ENCODE peak calls at places on chromosomes 6 and 20, in six cellular contexts. One of them, this sample, is unnamed.

GRCh38 chr20:48630342-48631075 is 197.3 kb downstream of the PREX1 start:
- DNase-seq in choroid plexus epithelial cell: no peak
- DNase-seq in cardiac muscle cell: no peak
- DNase-seq in lung: no peak
- DNase-seq in stomach: no peak
- DNase-seq in endothelial cell: no peak
- DNase-seq in this sample: no peak

GRCh38 chr20:16712541-16712947 is 17.3 kb upstream of the SNRPB2 start:
- DNase-seq in cardiac muscle cell: no peak
- DNase-seq in endothelial cell: no peak
- DNase-seq in choroid plexus epithelial cell: no peak
- DNase-seq in stomach: no peak
- DNase-seq in lung: no peak
- DNase-seq in this sample: no peak

GRCh38 chr6:21337263-21337662 is 256.3 kb upstream of the SOX4 start:
- DNase-seq in cardiac muscle cell: no peak
- DNase-seq in endothelial cell: no peak
- DNase-seq in choroid plexus epithelial cell: no peak
- DNase-seq in lung: no peak
- DNase-seq in stomach: no peak
- DNase-seq in this sample: no peak

GRCh38 chr6:108363756-108364356 is 69.0 kb downstream of the AFG1L start:
- DNase-seq in choroid plexus epithelial cell: no peak
- DNase-seq in stomach: no peak
- DNase-seq in lung: no peak
- DNase-seq in cardiac muscle cell: no peak
- DNase-seq in endothelial cell: no peak
- DNase-seq in this sample: peak

GRCh38 chr6:139762587-139763031 is 388.2 kb upstream of the CITED2 start:
- DNase-seq in cardiac muscle cell: peak
- DNase-seq in choroid plexus epithelial cell: no peak
- DNase-seq in stomach: no peak
- DNase-seq in lung: no peak
- DNase-seq in endothelial cell: no peak
- DNase-seq in this sample: peak

GRCh38 chr20:52494244-52494643 is 302.7 kb upstream of the ZFP64 start:
- DNase-seq in choroid plexus epithelial cell: peak
- DNase-seq in endothelial cell: no peak
- DNase-seq in stomach: no peak
- DNase-seq in lung: no peak
- DNase-seq in cardiac muscle cell: peak
- DNase-seq in this sample: peak

GRCh38 chr20:36102306-36102705 is 52.2 kb upstream of the EPB41L1 start:
- DNase-seq in lung: no peak
- DNase-seq in choroid plexus epithelial cell: no peak
- DNase-seq in cardiac muscle cell: no peak
- DNase-seq in endothelial cell: no peak
- DNase-seq in stomach: no peak
- DNase-seq in this sample: no peak

GRCh38 chr6:108914235-108915022 is 66.2 kb downstream of the ARMC2 start:
- DNase-seq in cardiac muscle cell: peak
- DNase-seq in endothelial cell: peak
- DNase-seq in stomach: no peak
- DNase-seq in lung: no peak
- DNase-seq in choroid plexus epithelial cell: peak
- DNase-seq in this sample: no peak

GRCh38 chr20:61933481-61933950 is 132.2 kb downstream of the TAF4 start:
- DNase-seq in choroid plexus epithelial cell: no peak
- DNase-seq in lung: no peak
- DNase-seq in stomach: no peak
- DNase-seq in endothelial cell: no peak
- DNase-seq in cardiac muscle cell: no peak
- DNase-seq in this sample: no peak

GRCh38 chr6:12280458-12280857 is 9.7 kb upstream of the EDN1 start:
- DNase-seq in endothelial cell: no peak
- DNase-seq in stomach: no peak
- DNase-seq in cardiac muscle cell: peak
- DNase-seq in choroid plexus epithelial cell: peak
- DNase-seq in lung: no peak
- DNase-seq in this sample: peak

GRCh38 chr6:73041051-73041450 is 184.2 kb downstream of the KHDC1L start:
- DNase-seq in endothelial cell: no peak
- DNase-seq in stomach: no peak
- DNase-seq in choroid plexus epithelial cell: no peak
- DNase-seq in cardiac muscle cell: no peak
- DNase-seq in lung: no peak
- DNase-seq in this sample: no peak

GRCh38 chr6:11931296-11932035 is 80.6 kb upstream of the HIVEP1 start:
- DNase-seq in stomach: no peak
- DNase-seq in endothelial cell: no peak
- DNase-seq in lung: no peak
- DNase-seq in cardiac muscle cell: no peak
- DNase-seq in choroid plexus epithelial cell: no peak
- DNase-seq in this sample: no peak

GRCh38 chr20:62588458-62589149 is 53.7 kb upstream of the SLCO4A1 start:
- DNase-seq in choroid plexus epithelial cell: no peak
- DNase-seq in endothelial cell: no peak
- DNase-seq in stomach: no peak
- DNase-seq in lung: no peak
- DNase-seq in cardiac muscle cell: no peak
- DNase-seq in this sample: no peak

GRCh38 chr20:62377615-62378085 is 9.3 kb upstream of the RPS21 start:
- DNase-seq in endothelial cell: no peak
- DNase-seq in choroid plexus epithelial cell: no peak
- DNase-seq in lung: no peak
- DNase-seq in stomach: peak
- DNase-seq in cardiac muscle cell: no peak
- DNase-seq in this sample: no peak

GRCh38 chr6:498795-499231 is 107.3 kb downstream of the IRF4 start:
- DNase-seq in stomach: no peak
- DNase-seq in cardiac muscle cell: peak
- DNase-seq in endothelial cell: no peak
- DNase-seq in lung: no peak
- DNase-seq in choroid plexus epithelial cell: peak
- DNase-seq in this sample: no peak

GRCh38 chr6:159968295-159969203 is at the start of gene IGF2R:
- DNase-seq in choroid plexus epithelial cell: peak
- DNase-seq in cardiac muscle cell: peak
- DNase-seq in lung: peak
- DNase-seq in endothelial cell: peak
- DNase-seq in stomach: peak
- DNase-seq in this sample: peak

GRCh38 chr6:131643262-131643631 is 6.1 kb downstream of the ENPP3 start:
- DNase-seq in cardiac muscle cell: no peak
- DNase-seq in choroid plexus epithelial cell: no peak
- DNase-seq in lung: no peak
- DNase-seq in stomach: peak
- DNase-seq in endothelial cell: no peak
- DNase-seq in this sample: no peak
- TF ChIP-seq CTCF in cardiac muscle cell: no peak
- TF ChIP-seq CTCF in choroid plexus epithelial cell: no peak
- TF ChIP-seq CTCF in lung: no peak
- TF ChIP-seq CTCF in stomach: no peak
- TF ChIP-seq CTCF in endothelial cell: no peak
- TF ChIP-seq CTCF in this sample: no peak

DNA sequence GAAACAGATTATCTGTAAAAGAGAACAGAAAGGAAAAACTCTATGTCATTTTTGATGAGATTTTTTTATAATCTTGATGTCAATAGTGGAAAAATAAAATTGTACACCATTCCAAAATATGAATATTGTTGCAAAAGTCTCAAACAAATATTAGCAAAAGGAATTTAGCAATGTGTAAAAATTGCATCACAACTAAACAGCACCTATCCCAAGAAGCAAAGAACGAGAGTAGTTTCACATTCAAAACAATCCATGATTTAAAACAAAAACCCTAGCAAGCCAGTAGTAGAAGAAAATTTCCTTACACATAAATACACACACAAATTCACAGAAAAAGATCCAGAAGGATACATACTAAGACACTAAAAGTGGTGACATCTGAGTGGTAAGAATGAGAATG is 38.4 kb downstream of the LCA5 start:
- DNase-seq in choroid plexus epithelial cell: peak
- DNase-seq in lung: no peak
- DNase-seq in endothelial cell: no peak
- DNase-seq in stomach: no peak
- DNase-seq in cardiac muscle cell: no peak
- DNase-seq in this sample: no peak
- TF ChIP-seq CTCF in choroid plexus epithelial cell: no peak
- TF ChIP-seq CTCF in lung: no peak
- TF ChIP-seq CTCF in endothelial cell: no peak
- TF ChIP-seq CTCF in stomach: no peak
- TF ChIP-seq CTCF in cardiac muscle cell: no peak
- TF ChIP-seq CTCF in this sample: no peak

GRCh38 chr6:31129130-31129529 is 8.9 kb upstream of the CDSN start:
- DNase-seq in stomach: no peak
- DNase-seq in endothelial cell: no peak
- DNase-seq in lung: no peak
- DNase-seq in choroid plexus epithelial cell: no peak
- DNase-seq in cardiac muscle cell: no peak
- DNase-seq in this sample: peak

GRCh38 chr6:31126416-31127175 is 6.3 kb upstream of the CDSN start:
- DNase-seq in endothelial cell: no peak
- DNase-seq in stomach: peak
- DNase-seq in lung: no peak
- DNase-seq in choroid plexus epithelial cell: no peak
- DNase-seq in cardiac muscle cell: no peak
- DNase-seq in this sample: no peak

GRCh38 chr6:31130751-31131150 is 8.1 kb downstream of the PSORS1C2 start:
- DNase-seq in endothelial cell: no peak
- DNase-seq in lung: no peak
- DNase-seq in stomach: no peak
- DNase-seq in choroid plexus epithelial cell: no peak
- DNase-seq in cardiac muscle cell: no peak
- DNase-seq in this sample: no peak

GRCh38 chr6:31125586-31126363 is 5.5 kb upstream of the CDSN start:
- DNase-seq in stomach: no peak
- DNase-seq in cardiac muscle cell: peak
- DNase-seq in lung: no peak
- DNase-seq in choroid plexus epithelial cell: peak
- DNase-seq in endothelial cell: no peak
- DNase-seq in this sample: peak

GRCh38 chr6:31128093-31128676 is 7.9 kb upstream of the CDSN start:
- DNase-seq in endothelial cell: peak
- DNase-seq in cardiac muscle cell: peak
- DNase-seq in lung: peak
- DNase-seq in stomach: peak
- DNase-seq in choroid plexus epithelial cell: peak
- DNase-seq in this sample: peak
- TF ChIP-seq CTCF in endothelial cell: peak
- TF ChIP-seq CTCF in cardiac muscle cell: peak
- TF ChIP-seq CTCF in lung: peak
- TF ChIP-seq CTCF in stomach: peak
- TF ChIP-seq CTCF in choroid plexus epithelial cell: peak
- TF ChIP-seq CTCF in this sample: peak

GRCh38 chr20:10492844-10493243 is 57.7 kb downstream of the SLX4IP start:
- DNase-seq in stomach: no peak
- DNase-seq in cardiac muscle cell: no peak
- DNase-seq in choroid plexus epithelial cell: no peak
- DNase-seq in lung: no peak
- DNase-seq in endothelial cell: no peak
- DNase-seq in this sample: no peak
- TF ChIP-seq CTCF in stomach: no peak
- TF ChIP-seq CTCF in cardiac muscle cell: no peak
- TF ChIP-seq CTCF in choroid plexus epithelial cell: no peak
- TF ChIP-seq CTCF in lung: no peak
- TF ChIP-seq CTCF in endothelial cell: no peak
- TF ChIP-seq CTCF in this sample: no peak

GRCh38 chr6:111663692-111664564 is 58.2 kb upstream of the TRAF3IP2 start:
- DNase-seq in choroid plexus epithelial cell: peak
- DNase-seq in cardiac muscle cell: peak
- DNase-seq in endothelial cell: peak
- DNase-seq in stomach: no peak
- DNase-seq in lung: no peak
- DNase-seq in this sample: no peak
- TF ChIP-seq CTCF in choroid plexus epithelial cell: no peak
- TF ChIP-seq CTCF in cardiac muscle cell: no peak
- TF ChIP-seq CTCF in endothelial cell: no peak
- TF ChIP-seq CTCF in stomach: no peak
- TF ChIP-seq CTCF in lung: no peak
- TF ChIP-seq CTCF in this sample: no peak

This sample was measured in epithelial cell of esophagus.